ENCODE peak calls at places on chromosomes 13 and 19, in nine cellular contexts. O, Z, G, I, D, S, B, R and K are unnamed samples.

GRCh38 chr13:52847322-52847681 is 1.1 kb downstream of the PCDH8 start:
- DNase-seq in R (no peak), O (no peak), D (no peak), Z (no peak), B (no peak), I (no peak), S (no peak), G (no peak), K (no peak)

GRCh38 chr19:38482496-38482895 is 49.0 kb downstream of the RYR1 start:
- DNase-seq in B (no peak), Z (no peak), S (no peak), R (no peak), O (no peak), D (no peak), I (no peak), G (no peak), K (no peak)

GRCh38 chr19:27774827-27775226 is 1438.1 kb downstream of the UQCRFS1 start:
- DNase-seq in S (no peak), O (no peak), I (no peak), Z (no peak), G (no peak), R (no peak), D (no peak), B (no peak), K (no peak)

GRCh38 chr13:50512602-50513527 is 330.6 kb downstream of the DLEU7 start:
- DNase-seq in O (peak), I (peak), R (no peak), B (peak), S (no peak), D (peak), G (no peak), Z (peak), K (no peak)

GRCh38 chr13:75372517-75372916 is 109.5 kb downstream of the TBC1D4 start:
- DNase-seq in I (no peak), O (no peak), B (no peak), Z (peak), D (no peak), G (no peak), S (no peak), R (no peak), K (peak)

GRCh38 chr13:95497307-95497943 is 55.1 kb upstream of the CLDN10 start:
- DNase-seq in Z (no peak), G (no peak), I (no peak), S (no peak), O (no peak), D (no peak), B (no peak), R (no peak), K (no peak)

GRCh38 chr19:48603001-48603400 is 3.5 kb upstream of the SPACA4 start:
- DNase-seq in O (no peak), Z (no peak), I (no peak), B (no peak), D (no peak), S (no peak), R (no peak), G (no peak), K (no peak)

GRCh38 chr13:34700155-34700554 is 241.9 kb upstream of the NBEA start:
- DNase-seq in G (no peak), B (no peak), Z (no peak), I (no peak), D (no peak), S (no peak), R (no peak), O (no peak), K (no peak)

GRCh38 chr19:35673121-35673804 is 6.9 kb downstream of the UPK1A start:
- DNase-seq in D (no peak), B (peak), G (peak), R (no peak), I (peak), O (no peak), Z (peak), S (no peak), K (peak)

GRCh38 chr13:109146912-109147624 is 517.7 kb downstream of the MYO16 start:
- DNase-seq in B (peak), S (no peak), D (no peak), O (no peak), R (no peak), I (no peak), Z (no peak), G (peak), K (peak)

GRCh38 chr19:38710928-38711725 is 33.1 kb downstream of the CAPN12 start:
- DNase-seq in I (no peak), D (no peak), S (no peak), O (no peak), G (peak), R (no peak), Z (no peak), B (no peak), K (no peak)

GRCh38 chr13:113915786-113916329 is 52.0 kb upstream of the GAS6 start:
- DNase-seq in I (no peak), G (no peak), B (no peak), D (no peak), S (no peak), Z (no peak), O (no peak), R (no peak), K (peak)

GRCh38 chr13:25415196-25415595 is 43.4 kb downstream of the ATP8A2 start:
- DNase-seq in S (no peak), G (no peak), O (no peak), B (no peak), Z (peak), D (no peak), R (no peak), I (no peak), K (no peak)

GRCh38 chr19:58181902-58182576 is 822 bp upstream of the ZNF274 start:
- DNase-seq in S (no peak), D (peak), B (no peak), O (no peak), I (peak), Z (peak), R (no peak), G (peak), K (peak)

GRCh38 chr19:3494559-3494958 is 5.9 kb downstream of the DOHH start:
- DNase-seq in D (no peak), G (no peak), Z (no peak), O (no peak), S (no peak), B (no peak), I (no peak), R (no peak), K (no peak)

GRCh38 chr13:69180025-69180424 is 927.6 kb upstream of the ATXN8OS start:
- DNase-seq in O (no peak), G (no peak), R (no peak), I (no peak), Z (no peak), D (no peak), B (no peak), S (no peak), K (no peak)

GRCh38 chr19:40420766-40421467 is 4.9 kb downstream of the SERTAD1 start:
- DNase-seq in G (peak), S (peak), Z (peak), R (peak), I (peak), B (peak), O (peak), D (peak), K (peak)

GRCh38 chr13:32048816-32049215 is 17.2 kb downstream of the FRY start:
- DNase-seq in Z (no peak), G (no peak), I (no peak), O (no peak), R (no peak), D (no peak), B (no peak), S (no peak), K (no peak)

GRCh38 chr19:35843676-35844481 is 8.4 kb downstream of the NPHS1 start:
- DNase-seq in G (peak), Z (peak), O (no peak), B (no peak), D (no peak), R (no peak), I (peak), S (no peak), K (no peak)

GRCh38 chr13:41942462-41943094 is 18.3 kb downstream of the VWA8 start:
- DNase-seq in S (no peak), R (no peak), I (peak), B (peak), Z (peak), D (no peak), O (no peak), G (peak), K (peak)

GRCh38 chr13:45473627-45474026 is 8.9 kb downstream of the COG3 start:
- DNase-seq in R (no peak), O (no peak), D (no peak), Z (peak), G (no peak), S (no peak), B (no peak), I (no peak), K (no peak)
- TF ChIP-seq CTCF in R (peak), O (no peak), D (no peak), Z (no peak), G (peak), S (no peak), B (no peak), I (peak), K (no peak)

GRCh38 chr19:53431399-53432087 is at the start of gene ZNF761:
- DNase-seq in I (peak), R (peak), B (peak), Z (peak), O (peak), D (peak), S (peak), G (peak), K (peak)
- TF ChIP-seq CTCF in I (peak), R (peak), B (no peak), Z (peak), O (peak), D (peak), S (no peak), G (peak), K (peak)

DNA sequence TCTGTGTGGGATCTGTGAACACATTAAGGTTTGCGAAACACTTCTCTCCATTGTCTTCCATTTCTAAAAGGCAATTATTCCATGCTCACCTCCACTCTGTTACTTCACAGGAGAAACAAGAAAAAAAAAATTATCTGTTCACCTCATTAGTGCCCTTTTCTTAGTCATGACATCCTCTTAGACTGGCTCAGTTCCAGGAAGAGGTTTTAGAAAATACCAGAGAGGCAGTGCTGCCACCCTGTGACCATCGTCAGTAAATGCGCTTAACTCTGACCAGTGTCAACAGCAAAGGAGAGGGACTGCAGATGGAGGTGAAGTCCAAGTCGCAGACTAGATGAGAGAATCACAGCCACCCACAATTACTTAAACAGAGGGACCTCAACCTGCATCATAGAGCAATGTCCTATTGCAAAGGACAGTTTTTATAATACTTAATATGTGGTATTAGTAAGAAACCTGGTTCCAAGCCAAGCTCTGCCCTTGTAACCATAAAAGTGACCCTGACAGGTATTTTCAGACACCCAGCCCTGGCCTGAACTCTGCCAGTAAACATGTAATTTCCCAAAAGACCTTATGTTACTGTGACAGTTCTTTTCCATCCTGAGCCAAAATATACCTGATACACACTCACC is 19.4 kb downstream of the CEACAM21 start:
- DNase-seq in Z (peak), R (no peak), S (no peak), D (peak), I (peak), G (peak), B (peak), O (peak), K (peak)
- TF ChIP-seq CTCF in Z (peak), R (peak), S (no peak), D (peak), I (no peak), G (peak), B (peak), O (peak), K (peak)

DNA sequence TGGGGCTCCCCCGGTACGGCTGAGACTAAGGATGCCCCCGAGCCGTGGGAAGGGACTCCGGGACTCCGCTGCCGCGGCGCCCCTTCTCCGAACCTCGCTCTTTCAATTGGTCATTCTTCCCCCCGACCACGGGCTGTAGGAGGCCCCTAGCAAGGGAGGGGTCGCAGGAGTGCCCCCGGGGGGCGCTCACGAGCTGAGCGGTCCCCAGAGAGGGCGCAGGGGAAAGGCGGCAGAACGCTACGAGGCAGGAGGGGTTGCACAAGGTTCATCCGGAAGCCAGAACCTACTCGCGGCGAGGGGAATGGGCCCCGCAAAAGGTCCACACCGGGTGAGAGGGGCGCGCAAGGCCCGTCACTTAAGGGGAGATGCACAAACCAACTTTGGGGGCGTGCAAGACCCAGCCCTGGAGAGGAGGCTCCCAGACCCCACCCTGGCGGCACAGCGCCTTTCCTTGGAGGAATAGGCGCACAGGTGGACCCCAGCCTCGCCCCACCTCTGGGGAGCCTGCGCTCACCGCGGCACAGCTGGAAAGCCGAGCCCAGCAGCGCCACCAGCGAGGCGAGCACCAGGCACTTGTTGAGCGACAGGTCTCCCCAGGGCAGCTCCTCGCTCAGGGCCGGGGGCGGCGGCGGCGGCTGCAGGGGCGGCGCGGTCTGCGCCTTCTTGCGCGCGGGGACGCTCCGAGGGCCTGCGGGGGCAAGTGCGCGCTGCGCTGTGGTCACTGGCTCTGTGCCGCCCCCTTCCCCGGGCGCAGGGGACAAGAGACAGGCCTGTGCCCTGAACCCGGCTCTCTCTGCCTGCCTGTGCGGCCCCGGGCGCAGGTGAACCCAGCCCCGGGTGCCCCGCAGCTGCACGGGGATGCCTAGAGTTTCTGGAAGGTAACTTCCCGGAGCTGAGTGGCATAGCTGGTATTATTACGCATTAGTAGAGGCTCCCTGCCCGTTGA is 2.8 kb downstream of the JSRP1 start:
- DNase-seq in S (no peak), R (no peak), B (no peak), D (peak), O (no peak), I (peak), Z (peak), G (no peak), K (no peak)
- TF ChIP-seq CTCF in S (no peak), R (peak), B (no peak), D (peak), O (peak), I (no peak), Z (peak), G (no peak), K (no peak)

DNA sequence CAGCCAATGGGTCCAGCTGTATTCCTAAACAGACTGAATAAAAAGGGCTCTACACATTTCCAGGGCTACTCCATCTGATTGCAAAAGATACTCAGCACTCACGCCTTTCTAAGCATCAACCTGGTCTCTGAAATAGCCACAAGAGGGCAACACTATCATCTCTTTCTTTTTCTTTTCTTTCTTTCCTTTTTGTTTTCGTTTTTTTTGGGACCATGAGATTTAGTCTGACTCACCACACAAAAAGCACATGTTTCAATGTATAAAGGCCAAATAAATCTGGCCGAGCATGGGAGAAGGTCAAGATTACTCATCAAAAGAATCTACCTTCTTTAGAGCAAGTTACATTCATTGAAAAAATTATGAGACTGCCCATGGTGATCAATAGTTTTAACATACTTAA is 805.6 kb upstream of the ARGLU1 start:
- DNase-seq in S (no peak), O (no peak), D (no peak), B (peak), Z (peak), G (peak), R (no peak), I (no peak), K (peak)
- TF ChIP-seq CTCF in S (peak), O (no peak), D (no peak), B (peak), Z (peak), G (peak), R (peak), I (peak), K (peak)